ENCODE peak calls at places on chromosomes 7 and 10, in five cellular contexts. Q is A549, D is K562, K is HepG2, M is H1. H is an unnamed sample. For H3K4me1, the result is how much of the 10 kb centered on the place peaks cover.

GRCh38 chr7:98194672-98195457 is 16.4 kb upstream of the BHLHA15 start:
- DNase-seq in Q (no peak), D (no peak), K (no peak), M (no peak), H (no peak)

GRCh38 chr7:100888529-100888987 is 957 bp downstream of the UFSP1 start:
- DNase-seq in Q (no peak), D (no peak), K (no peak), M (no peak), H (no peak)

GRCh38 chr10:124994573-124995473 is 52.9 kb downstream of the ZRANB1 start:
- DNase-seq in Q (no peak), D (no peak), K (no peak), M (peak), H (no peak)

GRCh38 chr7:147564771-147565476 is 1025.6 kb upstream of the C7orf33 start:
- DNase-seq in Q (no peak), D (no peak), K (no peak), M (no peak), H (no peak)

GRCh38 chr10:85446852-85447251 is 919.7 kb downstream of the GRID1 start:
- DNase-seq in Q (no peak), D (no peak), K (no peak), M (no peak), H (no peak)

GRCh38 chr10:33413093-33413442 is 78.6 kb upstream of the NRP1 start:
- DNase-seq in Q (no peak), D (no peak), K (no peak), M (no peak), H (peak)

GRCh38 chr7:29391262-29391661 is 172.4 kb upstream of the PRR15 start:
- DNase-seq in Q (no peak), D (no peak), K (no peak), M (no peak), H (no peak)

GRCh38 chr7:140675726-140676125 is 3.0 kb downstream of the ADCK2 start:
- DNase-seq in Q (no peak), D (no peak), K (no peak), M (no peak), H (no peak)

GRCh38 chr10:86265877-86266259 is 100.7 kb downstream of the GRID1 start:
- DNase-seq in Q (no peak), D (no peak), K (no peak), M (peak), H (no peak)

GRCh38 chr7:150432915-150433892 is 17.2 kb upstream of the GIMAP8 start:
- DNase-seq in Q (no peak), D (peak), K (no peak), M (no peak), H (no peak)

GRCh38 chr10:84845628-84846261 is 517.4 kb downstream of the CCSER2 start:
- DNase-seq in Q (no peak), D (no peak), K (peak), M (no peak), H (no peak)

GRCh38 chr7:110386914-110387313 is 704.0 kb upstream of the LRRN3 start:
- DNase-seq in Q (peak), D (no peak), K (peak), M (no peak), H (no peak)

GRCh38 chr10:128050937-128051336 is 75.3 kb downstream of the MKI67 start:
- DNase-seq in Q (no peak), D (no peak), K (no peak), M (no peak), H (no peak)

DNA sequence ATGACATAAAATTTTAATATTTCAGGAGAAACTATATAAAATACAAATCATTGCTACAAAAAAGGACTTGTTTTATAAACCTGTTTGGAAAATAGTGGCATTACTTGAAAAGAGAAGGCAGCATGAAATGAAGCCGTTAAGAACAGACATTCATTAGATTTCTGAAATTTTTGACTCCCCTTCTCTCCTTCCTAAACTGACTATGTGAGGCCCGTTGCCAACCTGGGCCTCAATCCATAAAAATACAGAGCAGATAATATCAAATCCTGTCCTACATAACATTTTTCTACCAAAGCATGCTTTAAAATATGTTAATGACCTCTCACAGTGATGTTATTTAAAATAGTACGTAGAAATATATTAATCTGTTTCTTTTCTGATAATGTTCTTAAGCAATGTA is 34.5 kb upstream of the ING3 start:
- DNase-seq in Q (no peak), D (no peak), K (no peak), M (no peak), H (no peak)
- H3K4me1 ChIP-seq in Q (under half), D (under half), K (under half), M (under half), H (under half)

GRCh38 chr10:31724296-31724695 is 204.3 kb downstream of the ARHGAP12 start:
- DNase-seq in Q (no peak), D (no peak), K (no peak), M (no peak), H (no peak)
- H3K4me3 ChIP-seq in Q (no peak), D (no peak), K (no peak), M (no peak), H (no peak)

DNA sequence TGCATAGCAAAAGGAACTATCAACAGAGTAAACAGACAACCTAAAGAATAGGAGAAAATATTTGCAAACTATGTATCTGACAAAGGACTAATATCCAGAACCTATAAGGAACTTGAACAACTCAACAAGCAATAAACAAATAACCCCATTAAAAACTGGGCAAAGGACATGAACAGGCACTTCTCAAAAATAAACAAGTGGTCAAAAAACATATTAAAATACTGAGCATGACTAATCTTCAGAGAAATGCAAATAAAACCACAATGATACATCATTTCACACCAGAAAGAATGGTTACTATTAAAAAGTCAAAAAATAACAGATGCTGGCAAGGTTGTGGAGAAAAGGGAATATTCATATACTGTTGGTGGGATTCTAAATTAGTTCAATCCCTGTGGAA is 17.1 kb downstream of the MAGI2 start:
- DNase-seq in Q (no peak), D (no peak), K (no peak), M (no peak), H (no peak)
- TF ChIP-seq JUN in Q (no peak), D (no peak), K (no peak), M (no peak), H (no peak)

GRCh38 chr7:130927062-130927461 is 193.1 kb upstream of the KLF14 start:
- DNase-seq in Q (no peak), D (no peak), K (no peak), M (no peak), H (no peak)
- H3K4me1 ChIP-seq in Q (half or more), D (under half), K (half or more), M (under half), H (under half)